ENCODE peak calls at places on chromosomes 5 and 9, in ten cellular contexts. W is tibial artery; O is tibial nerve; V is lung; F is astrocyte; R is stomach; D is Peyer's patch; K is CD8-positive, alpha-beta memory T cell; I is prostate gland; A is CD4-positive, alpha-beta memory T cell. Z is an unnamed sample. For H3K4me1 and H3K27me3, the result is how much of the 10 kb centered on the place peaks cover.

GRCh38 chr5:102865171-102865509 is 110.0 kb downstream of the PAM start:
- DNase-seq in W (no peak), O (no peak), V (no peak), F (peak), R (no peak), D (no peak), K (no peak), I (no peak), A (no peak), Z (no peak)

GRCh38 chr5:5309645-5310044 is 112.8 kb upstream of the ICE1 start:
- DNase-seq in W (no peak), O (no peak), V (no peak), F (no peak), R (no peak), D (no peak), K (no peak), I (peak), A (no peak), Z (no peak)

GRCh38 chr9:127196826-127197145 is 67.8 kb upstream of the GARNL3 start:
- DNase-seq in W (no peak), O (no peak), V (no peak), F (no peak), R (no peak), D (no peak), K (no peak), I (no peak), A (no peak), Z (no peak)

GRCh38 chr9:91790912-91791311 is 159.1 kb downstream of the ROR2 start:
- DNase-seq in W (no peak), O (no peak), V (no peak), F (no peak), R (no peak), D (no peak), K (no peak), I (no peak), A (no peak), Z (no peak)

GRCh38 chr9:10843151-10843550 is 230.3 kb upstream of the PTPRD start:
- DNase-seq in W (no peak), O (no peak), V (no peak), F (no peak), R (no peak), D (no peak), K (no peak), I (no peak), A (no peak), Z (no peak)

GRCh38 chr9:10479172-10479571 is 133.6 kb downstream of the PTPRD start:
- DNase-seq in W (no peak), O (no peak), V (no peak), F (no peak), R (no peak), D (no peak), K (no peak), I (no peak), A (no peak), Z (no peak)

GRCh38 chr5:9502864-9503263 is 43.0 kb downstream of the SEMA5A start:
- DNase-seq in W (no peak), O (no peak), V (no peak), F (no peak), R (no peak), D (no peak), K (no peak), I (no peak), A (no peak), Z (no peak)

GRCh38 chr5:128436825-128437224 is 101.2 kb downstream of the FBN2 start:
- DNase-seq in W (no peak), O (no peak), V (no peak), F (peak), R (no peak), D (no peak), K (no peak), I (no peak), A (no peak), Z (no peak)

GRCh38 chr5:113089653-113090335 is 113.2 kb downstream of the DCP2 start:
- DNase-seq in W (no peak), O (no peak), V (no peak), F (peak), R (no peak), D (no peak), K (no peak), I (peak), A (no peak), Z (no peak)

GRCh38 chr9:26210338-26210851 is 532.2 kb upstream of the TUSC1 start:
- DNase-seq in W (no peak), O (no peak), V (no peak), F (peak), R (no peak), D (no peak), K (no peak), I (no peak), A (no peak), Z (no peak)

GRCh38 chr9:80928697-80929096 is 760.6 kb downstream of the TLE1 start:
- DNase-seq in W (no peak), O (no peak), V (no peak), F (no peak), R (no peak), D (no peak), K (no peak), I (no peak), A (no peak), Z (no peak)

GRCh38 chr9:108844856-108845255 is 10.9 kb downstream of the ACTL7B start:
- DNase-seq in W (no peak), O (no peak), V (no peak), F (no peak), R (no peak), D (no peak), K (no peak), I (no peak), A (no peak), Z (no peak)

GRCh38 chr5:71778678-71779276 is 59.7 kb downstream of the CARTPT start:
- DNase-seq in W (no peak), O (no peak), V (no peak), F (peak), R (no peak), D (no peak), K (no peak), I (peak), A (no peak), Z (no peak)

GRCh38 chr5:2996687-2997086 is 245.2 kb upstream of the IRX2 start:
- DNase-seq in W (peak), O (no peak), V (no peak), F (no peak), R (no peak), D (no peak), K (no peak), I (no peak), A (no peak), Z (no peak)

GRCh38 chr9:98057095-98057799 is 715 bp downstream of the NANS start:
- DNase-seq in W (no peak), O (peak), V (no peak), F (peak), R (no peak), D (no peak), K (no peak), I (no peak), A (no peak), Z (no peak)

GRCh38 chr5:66436721-66437120 is 159.5 kb upstream of the MAST4 start:
- DNase-seq in W (no peak), O (no peak), V (no peak), F (no peak), R (no peak), D (no peak), K (no peak), I (no peak), A (no peak), Z (no peak)

GRCh38 chr5:178551059-178551458 is 39.1 kb downstream of the COL23A1 start:
- DNase-seq in W (no peak), O (no peak), V (no peak), F (peak), R (no peak), D (no peak), K (no peak), I (no peak), A (peak), Z (no peak)

GRCh38 chr9:134383148-134383547 is 56.9 kb downstream of the RXRA start:
- DNase-seq in W (no peak), O (no peak), V (no peak), F (no peak), R (no peak), D (no peak), K (no peak), I (no peak), A (no peak), Z (no peak)

DNA sequence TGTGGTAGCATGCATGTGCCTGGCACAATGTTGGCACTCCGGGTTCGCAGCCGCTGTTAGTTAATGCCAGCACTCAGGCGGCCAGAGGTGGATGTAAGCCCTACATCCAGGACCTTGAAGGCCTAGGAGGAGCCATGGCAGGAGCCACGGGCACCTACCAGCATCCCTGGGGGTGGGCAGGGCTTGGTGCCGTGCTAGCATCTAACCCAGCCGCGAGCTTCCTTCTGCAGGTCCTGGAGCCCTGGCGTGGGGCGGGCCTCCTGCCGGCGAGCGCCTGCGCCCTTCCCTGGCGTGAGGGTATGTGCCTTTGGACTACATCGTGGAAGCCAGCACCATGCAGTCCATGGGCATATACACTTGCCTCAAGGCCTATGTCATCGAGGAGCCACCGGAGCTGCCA is 53.8 kb downstream of the COL27A1 start:
- DNase-seq in W (no peak), O (no peak), V (no peak), F (no peak), R (no peak), D (no peak), K (no peak), I (no peak), A (no peak), Z (no peak)
- H3K4me1 ChIP-seq in W (under half), O (under half), V (under half), F (under half), R (under half), D (under half), K (under half), I (under half), A (under half), Z (under half)

GRCh38 chr5:1113332-1113690 is 1.4 kb upstream of the SLC12A7 start:
- DNase-seq in W (no peak), O (no peak), V (no peak), F (no peak), R (no peak), D (no peak), K (no peak), I (no peak), A (no peak), Z (no peak)
- H3K27me3 ChIP-seq in W (under half), O (under half), V (under half), F (under half), R (under half), D (under half), K (under half), I (under half), A (under half), Z (under half)

GRCh38 chr9:20356392-20357206 is 265.7 kb downstream of the MLLT3 start:
- DNase-seq in W (peak), O (peak), V (peak), F (peak), R (peak), D (peak), K (peak), I (peak), A (peak), Z (peak)
- H3K27ac ChIP-seq in W (peak), O (peak), V (peak), F (peak), R (peak), D (no peak), K (no peak), I (peak), A (no peak), Z (no peak)

GRCh38 chr9:72954431-72955420 is 1.9 kb upstream of the ALDH1A1 start:
- DNase-seq in W (peak), O (peak), V (no peak), F (no peak), R (no peak), D (peak), K (no peak), I (no peak), A (no peak), Z (no peak)

GRCh38 chr9:72952914-72953313 is at the start of gene ALDH1A1:
- DNase-seq in W (no peak), O (no peak), V (peak), F (no peak), R (peak), D (peak), K (no peak), I (peak), A (no peak), Z (no peak)

GRCh38 chr9:72951520-72952393 is 1.1 kb downstream of the ALDH1A1 start:
- DNase-seq in W (no peak), O (no peak), V (no peak), F (no peak), R (no peak), D (no peak), K (no peak), I (no peak), A (no peak), Z (no peak)

GRCh38 chr9:72951043-72951442 is 1.8 kb downstream of the ALDH1A1 start:
- DNase-seq in W (no peak), O (no peak), V (no peak), F (no peak), R (no peak), D (no peak), K (no peak), I (no peak), A (no peak), Z (no peak)

DNA sequence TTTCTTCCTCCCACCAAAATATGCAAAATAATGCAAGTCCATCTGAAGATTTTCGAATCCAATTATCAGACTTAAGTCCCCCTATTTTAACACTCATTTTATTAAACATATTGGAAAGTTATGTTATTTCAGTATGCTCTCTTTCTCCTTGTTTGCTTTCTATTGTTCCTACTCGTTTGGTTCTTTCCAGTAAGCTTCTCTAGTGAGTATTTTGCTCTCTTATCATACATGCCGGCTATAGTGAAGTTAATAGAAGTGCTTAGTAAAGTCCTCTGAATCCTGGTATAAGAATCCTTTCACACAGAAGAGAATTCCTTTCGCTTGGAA is 496 bp downstream of the ALDH1A1 start:
- DNase-seq in W (no peak), O (no peak), V (no peak), F (no peak), R (no peak), D (no peak), K (no peak), I (no peak), A (no peak), Z (no peak)
- H3K4me1 ChIP-seq in W (under half), O (under half), V (under half), F (under half), R (under half), D (under half), K (under half), I (under half), A (under half), Z (under half)

GRCh38 chr5:161547573-161548471 is 1.3 kb upstream of the GABRB2 start:
- DNase-seq in W (no peak), O (no peak), V (no peak), F (no peak), R (no peak), D (no peak), K (no peak), I (no peak), A (no peak), Z (no peak)
- H3K27me3 ChIP-seq in W (half or more), O (under half), V (under half), F (under half), R (under half), D (under half), K (under half), I (under half), A (under half), Z (under half)

Z was measured in CD8-positive, alpha-beta T cell.